ENCODE peak calls at places on chromosomes 5 and 9, in ten cellular contexts. V is foreskin fibroblast, B is Peyer's patch, R is HFFc6, Q is endothelial cell, T is endodermal cell, D is nephron progenitor cell, U is lung, W is RWPE1, M is GM13977. L is an unnamed sample.

GRCh38 chr9:114266969-114267368 is 55.9 kb upstream of the ORM1 start:
- DNase-seq in V (no peak), B (no peak), R (peak), Q (no peak), T (no peak), D (no peak), U (no peak), W (no peak), M (no peak), L (no peak)

GRCh38 chr9:117746263-117746662 is 42.1 kb downstream of the TLR4 start:
- DNase-seq in V (no peak), B (no peak), R (no peak), Q (no peak), T (no peak), D (no peak), U (no peak), W (no peak), M (no peak), L (no peak)

GRCh38 chr5:142862585-142862984 is 92.4 kb downstream of the ARHGAP26 start:
- DNase-seq in V (no peak), B (no peak), R (no peak), Q (no peak), T (no peak), D (no peak), U (no peak), W (no peak), M (no peak), L (no peak)

GRCh38 chr5:52457808-52458207 is 329.9 kb upstream of the ITGA1 start:
- DNase-seq in V (no peak), B (no peak), R (no peak), Q (no peak), T (no peak), D (no peak), U (no peak), W (no peak), M (no peak), L (no peak)

GRCh38 chr5:179893076-179893957 is 14.4 kb downstream of the TBC1D9B start:
- DNase-seq in V (no peak), B (no peak), R (no peak), Q (no peak), T (no peak), D (no peak), U (no peak), W (no peak), M (no peak), L (no peak)

GRCh38 chr5:33594006-33594405 is 153.2 kb downstream of the TARS1 start:
- DNase-seq in V (no peak), B (no peak), R (no peak), Q (no peak), T (no peak), D (no peak), U (no peak), W (no peak), M (no peak), L (no peak)

GRCh38 chr5:151718653-151719052 is 31.9 kb upstream of the SPARC start:
- DNase-seq in V (no peak), B (no peak), R (peak), Q (no peak), T (no peak), D (no peak), U (no peak), W (no peak), M (no peak), L (no peak)

GRCh38 chr9:114250235-114250568 is 72.7 kb upstream of the ORM1 start:
- DNase-seq in V (peak), B (peak), R (peak), Q (no peak), T (no peak), D (no peak), U (peak), W (no peak), M (no peak), L (peak)

GRCh38 chr5:171429543-171429910 is 10.1 kb downstream of the FGF18 start:
- DNase-seq in V (no peak), B (peak), R (no peak), Q (no peak), T (no peak), D (no peak), U (no peak), W (no peak), M (no peak), L (no peak)

GRCh38 chr9:138021251-138022056 is 143.9 kb downstream of the CACNA1B start:
- DNase-seq in V (no peak), B (no peak), R (no peak), Q (no peak), T (peak), D (no peak), U (peak), W (no peak), M (no peak), L (peak)

GRCh38 chr9:24011206-24011605 is 185.2 kb upstream of the ELAVL2 start:
- DNase-seq in V (no peak), B (no peak), R (no peak), Q (no peak), T (no peak), D (no peak), U (no peak), W (no peak), M (no peak), L (no peak)

GRCh38 chr9:95142728-95143127 is 174.8 kb downstream of the FANCC start:
- DNase-seq in V (no peak), B (no peak), R (no peak), Q (no peak), T (no peak), D (no peak), U (no peak), W (no peak), M (no peak), L (no peak)

GRCh38 chr9:122975196-122975595 is 34.4 kb downstream of the RABGAP1 start:
- DNase-seq in V (no peak), B (no peak), R (no peak), Q (no peak), T (no peak), D (no peak), U (no peak), W (no peak), M (no peak), L (no peak)

GRCh38 chr5:103291606-103292005 is 33.0 kb downstream of the MACIR start:
- DNase-seq in V (no peak), B (no peak), R (no peak), Q (no peak), T (no peak), D (no peak), U (no peak), W (no peak), M (no peak), L (no peak)

GRCh38 chr5:10262121-10262774 is 12.2 kb downstream of the CCT5 start:
- DNase-seq in V (no peak), B (no peak), R (no peak), Q (no peak), T (no peak), D (no peak), U (no peak), W (no peak), M (no peak), L (no peak)

GRCh38 chr9:107734231-107735014 is 244.9 kb upstream of the KLF4 start:
- DNase-seq in V (peak), B (no peak), R (peak), Q (no peak), T (no peak), D (no peak), U (no peak), W (peak), M (no peak), L (no peak)

GRCh38 chr9:129338701-129339445 is 160.8 kb upstream of the IER5L start:
- DNase-seq in V (peak), B (no peak), R (no peak), Q (no peak), T (no peak), D (no peak), U (no peak), W (no peak), M (no peak), L (peak)

GRCh38 chr9:84301851-84302250 is 38.7 kb downstream of the SLC28A3 start:
- DNase-seq in V (peak), B (no peak), R (peak), Q (no peak), T (no peak), D (no peak), U (no peak), W (peak), M (no peak), L (no peak)

GRCh38 chr5:150142800-150143724 is 12.6 kb downstream of the PDGFRB start:
- DNase-seq in V (peak), B (peak), R (peak), Q (no peak), T (peak), D (no peak), U (peak), W (peak), M (no peak), L (no peak)

GRCh38 chr9:114157516-114158176 is 2.3 kb downstream of the COL27A1 start:
- DNase-seq in V (no peak), B (no peak), R (peak), Q (no peak), T (no peak), D (no peak), U (no peak), W (no peak), M (no peak), L (no peak)

GRCh38 chr9:93198839-93199625 is 15.1 kb downstream of the WNK2 start:
- DNase-seq in V (no peak), B (no peak), R (no peak), Q (no peak), T (no peak), D (no peak), U (no peak), W (no peak), M (no peak), L (no peak)

GRCh38 chr5:149633671-149634350 is 52.5 kb downstream of the ARHGEF37 start:
- DNase-seq in V (no peak), B (peak), R (no peak), Q (no peak), T (no peak), D (no peak), U (no peak), W (peak), M (no peak), L (no peak)

GRCh38 chr9:124498040-124498439 is 9.2 kb downstream of the NR5A1 start:
- DNase-seq in V (no peak), B (no peak), R (no peak), Q (no peak), T (no peak), D (no peak), U (no peak), W (no peak), M (no peak), L (no peak)

GRCh38 chr5:14607089-14607488 is 25.5 kb downstream of the OTULINL start:
- DNase-seq in V (no peak), B (no peak), R (no peak), Q (no peak), T (no peak), D (no peak), U (no peak), W (no peak), M (no peak), L (no peak)

GRCh38 chr9:72786948-72787347 is 165.9 kb downstream of the ALDH1A1 start:
- DNase-seq in V (no peak), B (no peak), R (no peak), Q (no peak), T (no peak), D (no peak), U (no peak), W (no peak), M (no peak), L (no peak)

GRCh38 chr5:171424726-171425125 is 5.3 kb downstream of the FGF18 start:
- DNase-seq in V (no peak), B (peak), R (no peak), Q (no peak), T (peak), D (no peak), U (no peak), W (no peak), M (no peak), L (peak)

GRCh38 chr5:93189707-93190120 is 391.3 kb downstream of the NR2F1-AS1 start:
- DNase-seq in V (peak), B (no peak), R (peak), Q (no peak), T (no peak), D (no peak), U (no peak), W (peak), M (no peak), L (no peak)

GRCh38 chr9:20683351-20684034 is 566 bp upstream of the FOCAD start:
- DNase-seq in V (peak), B (peak), R (peak), Q (no peak), T (no peak), D (no peak), U (peak), W (peak), M (no peak), L (peak)

GRCh38 chr5:129460951-129461815 is 1.1 kb downstream of the ADAMTS19 start:
- DNase-seq in V (no peak), B (peak), R (no peak), Q (peak), T (peak), D (peak), U (no peak), W (peak), M (peak), L (peak)

GRCh38 chr5:129461816-129462396 is 1.8 kb downstream of the ADAMTS19 start:
- DNase-seq in V (no peak), B (no peak), R (no peak), Q (no peak), T (no peak), D (no peak), U (no peak), W (no peak), M (no peak), L (no peak)

GRCh38 chr5:129465945-129466344 is 5.8 kb downstream of the ADAMTS19 start:
- DNase-seq in V (no peak), B (no peak), R (no peak), Q (no peak), T (no peak), D (no peak), U (no peak), W (no peak), M (no peak), L (no peak)

GRCh38 chr5:129459485-129460120 is 495 bp upstream of the ADAMTS19 start:
- DNase-seq in V (peak), B (no peak), R (no peak), Q (peak), T (peak), D (peak), U (no peak), W (no peak), M (peak), L (no peak)

GRCh38 chr5:129460121-129460950 is at the start of gene ADAMTS19:
- DNase-seq in V (peak), B (peak), R (no peak), Q (peak), T (peak), D (peak), U (no peak), W (peak), M (peak), L (no peak)
- TF ChIP-seq CTCF in V (no peak), B (no peak), R (no peak), Q (no peak), T (no peak), D (no peak), U (no peak), W (no peak), M (no peak), L (no peak)

GRCh38 chr9:127763918-127764384 is 14.5 kb downstream of the SH2D3C start:
- DNase-seq in V (no peak), B (peak), R (no peak), Q (peak), T (peak), D (peak), U (peak), W (no peak), M (no peak), L (peak)
- TF ChIP-seq CTCF in V (peak), B (peak), R (peak), Q (peak), T (peak), D (no peak), U (peak), W (no peak), M (peak), L (no peak)

GRCh38 chr5:136016945-136017530 is 11.8 kb upstream of the TGFBI start:
- DNase-seq in V (peak), B (no peak), R (peak), Q (no peak), T (peak), D (no peak), U (no peak), W (peak), M (no peak), L (no peak)

GRCh38 chr5:136020001-136020382 is 8.8 kb upstream of the TGFBI start:
- DNase-seq in V (no peak), B (no peak), R (no peak), Q (no peak), T (peak), D (no peak), U (no peak), W (no peak), M (no peak), L (no peak)

GRCh38 chr5:136021016-136021405 is 7.8 kb upstream of the TGFBI start:
- DNase-seq in V (no peak), B (no peak), R (peak), Q (no peak), T (peak), D (no peak), U (no peak), W (no peak), M (no peak), L (no peak)

GRCh38 chr5:136020383-136021015 is 8.3 kb upstream of the TGFBI start:
- DNase-seq in V (peak), B (no peak), R (peak), Q (no peak), T (peak), D (no peak), U (no peak), W (peak), M (no peak), L (no peak)

GRCh38 chr5:136018814-136019777 is 9.7 kb upstream of the TGFBI start:
- DNase-seq in V (peak), B (peak), R (peak), Q (no peak), T (peak), D (no peak), U (no peak), W (no peak), M (no peak), L (no peak)
- TF ChIP-seq CTCF in V (peak), B (no peak), R (peak), Q (no peak), T (no peak), D (no peak), U (no peak), W (no peak), M (no peak), L (peak)

GRCh38 chr5:138352071-138352721 is at the start of gene KDM3B:
- DNase-seq in V (peak), B (peak), R (peak), Q (peak), T (peak), D (peak), U (peak), W (peak), M (peak), L (peak)

GRCh38 chr5:138352722-138353549 is 451 bp downstream of the KDM3B start:
- DNase-seq in V (no peak), B (peak), R (peak), Q (peak), T (peak), D (peak), U (peak), W (peak), M (peak), L (peak)

GRCh38 chr5:138353550-138353893 is 1.0 kb downstream of the KDM3B start:
- DNase-seq in V (no peak), B (no peak), R (no peak), Q (no peak), T (no peak), D (no peak), U (no peak), W (peak), M (peak), L (no peak)

GRCh38 chr5:138354387-138354786 is 1.9 kb downstream of the KDM3B start:
- DNase-seq in V (no peak), B (no peak), R (no peak), Q (no peak), T (peak), D (no peak), U (no peak), W (no peak), M (no peak), L (no peak)

GRCh38 chr5:138354926-138355378 is 2.5 kb downstream of the KDM3B start:
- DNase-seq in V (peak), B (peak), R (peak), Q (peak), T (peak), D (peak), U (no peak), W (peak), M (peak), L (no peak)
- TF ChIP-seq CTCF in V (no peak), B (no peak), R (peak), Q (no peak), T (peak), D (no peak), U (no peak), W (no peak), M (no peak), L (no peak)

DNA sequence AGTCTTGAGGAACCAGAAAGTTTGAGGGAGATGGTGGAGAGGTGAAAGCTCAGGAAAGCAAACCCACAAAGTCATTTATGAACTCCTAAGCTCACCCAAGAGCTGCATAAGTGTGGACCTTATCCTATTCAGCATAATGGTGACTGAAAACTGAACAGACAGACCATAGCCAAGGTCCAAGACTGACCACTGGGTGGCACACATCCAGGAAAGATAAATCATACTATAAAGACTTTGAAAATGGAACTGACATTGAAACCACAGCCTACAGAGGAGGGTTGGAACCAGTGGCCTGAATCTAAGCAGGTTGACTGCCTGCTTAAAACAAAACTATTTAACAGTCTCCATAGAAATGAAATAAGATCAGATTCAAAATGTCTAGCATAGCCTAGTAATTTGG is 121.1 kb upstream of the RGS7BP start:
- DNase-seq in V (no peak), B (no peak), R (no peak), Q (peak), T (peak), D (peak), U (no peak), W (peak), M (peak), L (no peak)
- TF ChIP-seq CTCF in V (no peak), B (no peak), R (no peak), Q (peak), T (peak), D (peak), U (no peak), W (no peak), M (peak), L (no peak)

GRCh38 chr5:169289520-169289919 is 11.4 kb downstream of the SLIT3 start:
- DNase-seq in V (no peak), B (no peak), R (no peak), Q (no peak), T (no peak), D (no peak), U (no peak), W (no peak), M (no peak), L (no peak)
- TF ChIP-seq CTCF in V (no peak), B (no peak), R (peak), Q (no peak), T (peak), D (no peak), U (no peak), W (no peak), M (no peak), L (no peak)

GRCh38 chr9:120612218-120612617 is 32.3 kb upstream of the CDK5RAP2 start:
- DNase-seq in V (no peak), B (no peak), R (no peak), Q (no peak), T (no peak), D (no peak), U (no peak), W (no peak), M (no peak), L (no peak)
- TF ChIP-seq CTCF in V (peak), B (no peak), R (peak), Q (no peak), T (peak), D (no peak), U (no peak), W (peak), M (peak), L (no peak)

GRCh38 chr9:71490810-71491209 is 277.5 kb downstream of the CEMIP2 start:
- DNase-seq in V (no peak), B (no peak), R (no peak), Q (no peak), T (no peak), D (no peak), U (no peak), W (no peak), M (peak), L (no peak)
- TF ChIP-seq CTCF in V (peak), B (peak), R (peak), Q (no peak), T (peak), D (no peak), U (no peak), W (no peak), M (peak), L (no peak)